ENCODE peak calls at places on chromosomes 2 and 18, in nine cellular contexts. Q, B, X, H, S, K, T, F and A are unnamed samples.

GRCh38 chr2:62270728-62271127 is 74.8 kb downstream of the B3GNT2 start:
- DNase-seq in Q (peak; percentile 51), B (no peak), X (no peak), H (peak; percentile 32), S (no peak), K (peak; percentile 10), T (no peak), F (peak; percentile 61), A (no peak)

GRCh38 chr18:47953471-47953931 is 23.0 kb upstream of the SMAD2 start:
- DNase-seq in Q (peak; percentile 15), B (peak; percentile 4), X (peak; percentile 82), H (peak; percentile 17), S (no peak), K (no peak), T (peak; percentile 11), F (peak; percentile 34), A (no peak)

GRCh38 chr2:157336137-157336721 is 10.6 kb upstream of the ERMN start:
- DNase-seq in Q (peak; percentile 18), B (no peak), X (peak; percentile 74), H (peak; percentile 40), S (no peak), K (peak; percentile 41), T (peak; percentile 60), F (peak; percentile 31), A (no peak)

GRCh38 chr18:28059861-28060260 is 117.1 kb downstream of the CDH2 start:
- DNase-seq in Q (no peak), B (no peak), X (peak; percentile 52), H (no peak), S (no peak), K (no peak), T (no peak), F (no peak), A (no peak)

GRCh38 chr2:22281033-22281432 is 1103.9 kb upstream of the KLHL29 start:
- DNase-seq in Q (peak; percentile 18), B (no peak), X (peak; percentile 3), H (no peak), S (no peak), K (peak; percentile 85), T (no peak), F (no peak), A (peak; percentile 44)

GRCh38 chr2:111166115-111166514 is 45.4 kb downstream of the BCL2L11 start:
- DNase-seq in Q (no peak), B (no peak), X (no peak), H (no peak), S (no peak), K (no peak), T (no peak), F (no peak), A (no peak)

GRCh38 chr2:38581193-38582147 is 21.3 kb downstream of the HNRNPLL start:
- DNase-seq in Q (peak; percentile 30), B (peak; percentile 0), X (peak; percentile 80), H (peak; percentile 36), S (no peak), K (peak; percentile 82), T (peak; percentile 64), F (peak; percentile 74), A (peak; percentile 57)

GRCh38 chr2:239910404-239910803 is 114.7 kb downstream of the NDUFA10 start:
- DNase-seq in Q (no peak), B (no peak), X (no peak), H (no peak), S (no peak), K (no peak), T (no peak), F (no peak), A (no peak)

GRCh38 chr2:221554769-221555510 is 17.2 kb downstream of the EPHA4 start:
- DNase-seq in Q (peak; percentile 17), B (no peak), X (peak; percentile 77), H (no peak), S (no peak), K (no peak), T (no peak), F (no peak), A (no peak)

GRCh38 chr2:17605691-17606090 is 65.2 kb downstream of the VSNL1 start:
- DNase-seq in Q (no peak), B (no peak), X (no peak), H (no peak), S (no peak), K (no peak), T (no peak), F (no peak), A (no peak)

GRCh38 chr2:186757009-186757408 is 63.1 kb downstream of the FAM171B start:
- DNase-seq in Q (no peak), B (no peak), X (no peak), H (no peak), S (no peak), K (no peak), T (no peak), F (peak; percentile 32), A (no peak)

GRCh38 chr2:56034258-56034657 is 110.7 kb upstream of the EFEMP1 start:
- DNase-seq in Q (no peak), B (no peak), X (peak; percentile 25), H (no peak), S (no peak), K (no peak), T (no peak), F (no peak), A (no peak)

GRCh38 chr2:88350641-88351601 is 101.6 kb downstream of the FOXI3 start:
- DNase-seq in Q (peak; percentile 13), B (no peak), X (peak; percentile 49), H (peak; percentile 73), S (peak; percentile 54), K (no peak), T (peak; percentile 53), F (peak; percentile 19), A (no peak)

GRCh38 chr2:178419123-178419522 is 31.9 kb downstream of the PRKRA start:
- DNase-seq in Q (no peak), B (no peak), X (peak; percentile 26), H (no peak), S (no peak), K (peak; percentile 44), T (no peak), F (peak; percentile 48), A (peak; percentile 36)

GRCh38 chr2:47785986-47786385 is 3.0 kb downstream of the MSH6 start:
- DNase-seq in Q (no peak), B (no peak), X (no peak), H (no peak), S (no peak), K (no peak), T (no peak), F (no peak), A (no peak)
- H3K4me3 ChIP-seq in Q (no peak overlapping the region), B (no peak overlapping the region), X (no peak overlapping the region), H (no peak overlapping the region), S (no peak overlapping the region), K (no peak overlapping the region), T (no peak overlapping the region), F (no peak overlapping the region), A (no peak overlapping the region)

DNA sequence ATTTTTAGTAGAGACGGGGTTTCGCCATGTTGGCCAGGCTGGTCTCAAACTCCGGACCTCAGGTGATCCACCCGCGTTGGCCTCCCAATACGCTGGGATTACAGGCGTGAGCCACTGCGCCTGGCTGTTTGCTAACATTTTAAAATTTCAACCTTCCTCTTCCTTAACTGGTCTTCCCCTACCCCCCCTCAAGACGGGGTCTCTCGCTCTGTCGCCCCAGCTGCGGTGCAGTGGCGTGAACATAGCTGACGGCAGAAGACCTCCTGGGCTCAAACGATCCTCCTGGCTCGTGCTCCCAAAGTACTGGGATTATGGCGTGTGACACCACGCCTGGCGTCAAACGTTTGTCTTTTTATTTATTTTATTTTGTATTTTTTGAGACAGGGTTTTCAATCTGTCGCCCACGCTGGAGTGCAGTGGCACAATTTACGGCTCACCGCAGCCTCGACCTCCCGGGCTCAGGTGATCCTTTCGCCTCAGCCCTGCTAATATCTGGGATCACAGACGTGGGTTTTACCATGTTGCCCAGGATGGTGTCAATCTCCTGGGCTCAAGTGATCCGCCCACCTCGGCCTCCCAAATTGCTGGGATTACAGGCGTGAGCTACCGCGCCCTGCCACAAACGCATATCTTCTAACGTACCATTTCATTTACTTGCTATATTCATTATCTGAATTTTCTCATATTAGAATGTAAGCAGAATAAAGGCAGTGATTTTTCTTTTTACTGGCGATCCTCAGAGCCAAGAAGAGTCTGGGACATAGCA is 984 bp upstream of the MSH2 start:
- DNase-seq in Q (no peak), B (no peak), X (peak; percentile 4), H (no peak), S (no peak), K (no peak), T (no peak), F (no peak), A (no peak)
- H3K27ac ChIP-seq in Q (no peak overlapping the region), B (peak overlapping the region; percentile 86), X (peak overlapping the region; percentile 7), H (peak overlapping the region; percentile 91), S (no peak overlapping the region), K (peak overlapping the region; percentile 78), T (peak overlapping the region; percentile 71), F (peak overlapping the region; percentile 6), A (peak overlapping the region; percentile 47)

GRCh38 chr18:25351280-25351772 is 640 bp downstream of the ZNF521 start:
- DNase-seq in Q (peak; percentile 19), B (no peak), X (peak; percentile 40), H (no peak), S (no peak), K (peak; percentile 49), T (no peak), F (no peak), A (no peak)

GRCh38 chr18:25350561-25351201 is 1.3 kb downstream of the ZNF521 start:
- DNase-seq in Q (peak; percentile 60), B (no peak), X (peak; percentile 84), H (peak; percentile 12), S (no peak), K (peak; percentile 70), T (peak; percentile 6), F (peak; percentile 55), A (peak; percentile 20)

GRCh38 chr18:25349131-25349925 is 2.6 kb downstream of the ZNF521 start:
- DNase-seq in Q (peak; percentile 54), B (no peak), X (peak; percentile 72), H (peak; percentile 10), S (no peak), K (peak; percentile 78), T (no peak), F (peak; percentile 58), A (peak; percentile 6)

GRCh38 chr18:25348361-25349130 is 3.4 kb downstream of the ZNF521 start:
- DNase-seq in Q (no peak), B (no peak), X (no peak), H (no peak), S (no peak), K (no peak), T (no peak), F (no peak), A (no peak)

DNA sequence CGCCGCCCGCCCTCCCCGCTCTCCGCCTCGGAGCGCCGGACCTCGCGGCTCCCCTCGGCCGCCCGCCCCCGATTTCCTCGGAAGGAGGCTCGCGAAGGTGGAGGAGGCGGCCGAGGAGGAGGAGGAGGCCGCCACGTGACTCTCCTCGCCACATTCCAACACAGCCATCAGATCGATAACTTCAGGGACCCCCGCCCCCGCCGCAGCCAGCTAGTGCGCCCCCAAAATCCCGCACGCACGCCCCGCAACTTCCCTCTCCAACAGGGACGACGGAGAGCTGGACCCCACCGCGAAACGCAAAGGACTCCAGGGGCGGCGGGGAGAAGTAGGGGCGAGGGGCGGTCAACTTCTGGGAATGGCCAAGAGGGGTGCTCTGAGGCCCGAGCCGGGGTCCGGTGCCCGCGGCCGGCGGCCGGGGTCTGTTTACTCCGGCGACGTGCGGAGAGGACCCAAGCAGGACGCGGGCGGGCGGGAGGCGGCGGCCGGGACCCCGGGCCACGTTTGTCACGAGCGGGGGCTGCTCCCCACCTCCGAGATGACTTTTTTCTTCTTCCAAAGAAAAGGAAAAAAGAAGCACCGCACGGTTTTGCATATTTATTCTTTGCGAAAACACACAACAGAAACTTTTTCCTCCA is 1.9 kb downstream of the ZNF521 start:
- DNase-seq in Q (peak; percentile 27), B (no peak), X (peak; percentile 64), H (no peak), S (no peak), K (peak; percentile 32), T (no peak), F (no peak), A (no peak)
- H3K4me3 ChIP-seq in Q (peak overlapping the region; percentile 78), B (peak overlapping the region; percentile 70), X (peak overlapping the region; percentile 97), H (peak overlapping the region; percentile 70), S (peak overlapping the region; percentile 52), K (peak overlapping the region; percentile 94), T (peak overlapping the region; percentile 60), F (peak overlapping the region; percentile 90), A (peak overlapping the region; percentile 87)

GRCh38 chr2:80703532-80703931 is 399.0 kb upstream of the LRRTM1 start:
- DNase-seq in Q (no peak), B (no peak), X (no peak), H (no peak), S (no peak), K (no peak), T (no peak), F (no peak), A (no peak)
- H3K27ac ChIP-seq in Q (no peak overlapping the region), B (no peak overlapping the region), X (no peak overlapping the region), H (no peak overlapping the region), S (no peak overlapping the region), K (no peak overlapping the region), T (no peak overlapping the region), F (no peak overlapping the region), A (no peak overlapping the region)